ENCODE peak calls at places on chromosomes 4 and X, in seven cellular contexts. One of them, this sample, is unnamed.

GRCh38 chrX:118560380-118560932 is 64.8 kb downstream of the DOCK11 start:
- DNase-seq in ovary: no peak
- DNase-seq in right lobe of liver: no peak
- DNase-seq in HepG2: no peak
- DNase-seq in sigmoid colon: no peak
- DNase-seq in HCT116: no peak
- DNase-seq in heart left ventricle: no peak
- DNase-seq in this sample: no peak

GRCh38 chr4:156495109-156495508 is 476.5 kb downstream of the PDGFC start:
- DNase-seq in ovary: no peak
- DNase-seq in right lobe of liver: no peak
- DNase-seq in HepG2: no peak
- DNase-seq in sigmoid colon: no peak
- DNase-seq in HCT116: no peak
- DNase-seq in heart left ventricle: no peak
- DNase-seq in this sample: no peak

GRCh38 chrX:35919536-35920309 is at the start of gene CFAP47:
- DNase-seq in ovary: no peak
- DNase-seq in right lobe of liver: no peak
- DNase-seq in HepG2: no peak
- DNase-seq in sigmoid colon: no peak
- DNase-seq in HCT116: no peak
- DNase-seq in heart left ventricle: no peak
- DNase-seq in this sample: no peak

GRCh38 chr4:98482847-98483806 is 175.3 kb downstream of the TSPAN5 start:
- DNase-seq in ovary: no peak
- DNase-seq in right lobe of liver: no peak
- DNase-seq in HepG2: peak
- DNase-seq in sigmoid colon: no peak
- DNase-seq in HCT116: peak
- DNase-seq in heart left ventricle: no peak
- DNase-seq in this sample: no peak

GRCh38 chr4:96986800-96987199 is 1146.9 kb downstream of the PDHA2 start:
- DNase-seq in ovary: no peak
- DNase-seq in right lobe of liver: no peak
- DNase-seq in HepG2: no peak
- DNase-seq in sigmoid colon: no peak
- DNase-seq in HCT116: no peak
- DNase-seq in heart left ventricle: no peak
- DNase-seq in this sample: no peak

GRCh38 chr4:33959519-33959918 is 2284.8 kb downstream of the ARAP2 start:
- DNase-seq in ovary: no peak
- DNase-seq in right lobe of liver: no peak
- DNase-seq in HepG2: no peak
- DNase-seq in sigmoid colon: no peak
- DNase-seq in HCT116: no peak
- DNase-seq in heart left ventricle: no peak
- DNase-seq in this sample: no peak

GRCh38 chr4:113674251-113674650 is 87.3 kb downstream of the CAMK2D start:
- DNase-seq in ovary: no peak
- DNase-seq in right lobe of liver: no peak
- DNase-seq in HepG2: no peak
- DNase-seq in sigmoid colon: no peak
- DNase-seq in HCT116: no peak
- DNase-seq in heart left ventricle: no peak
- DNase-seq in this sample: no peak

GRCh38 chr4:9691221-9692065 is 90.0 kb upstream of the DRD5 start:
- DNase-seq in ovary: peak
- DNase-seq in right lobe of liver: peak
- DNase-seq in HepG2: peak
- DNase-seq in sigmoid colon: peak
- DNase-seq in HCT116: peak
- DNase-seq in heart left ventricle: peak
- DNase-seq in this sample: peak

GRCh38 chrX:105018865-105019264 is 201.6 kb downstream of the TEX13A start:
- DNase-seq in ovary: no peak
- DNase-seq in right lobe of liver: no peak
- DNase-seq in HepG2: no peak
- DNase-seq in sigmoid colon: no peak
- DNase-seq in HCT116: no peak
- DNase-seq in heart left ventricle: no peak
- DNase-seq in this sample: no peak
- H3K27ac ChIP-seq in ovary: no peak
- H3K27ac ChIP-seq in right lobe of liver: no peak
- H3K27ac ChIP-seq in HepG2: no peak
- H3K27ac ChIP-seq in sigmoid colon: no peak
- H3K27ac ChIP-seq in HCT116: no peak
- H3K27ac ChIP-seq in heart left ventricle: no peak
- H3K27ac ChIP-seq in this sample: no peak

GRCh38 chr4:184747034-184747830 is 13.3 kb upstream of the CENPU start:
- DNase-seq in ovary: peak
- DNase-seq in right lobe of liver: peak
- DNase-seq in HepG2: peak
- DNase-seq in sigmoid colon: no peak
- DNase-seq in HCT116: no peak
- DNase-seq in heart left ventricle: peak
- DNase-seq in this sample: no peak

GRCh38 chr4:184745747-184746531 is 12.0 kb upstream of the CENPU start:
- DNase-seq in ovary: peak
- DNase-seq in right lobe of liver: peak
- DNase-seq in HepG2: peak
- DNase-seq in sigmoid colon: peak
- DNase-seq in HCT116: peak
- DNase-seq in heart left ventricle: no peak
- DNase-seq in this sample: peak

GRCh38 chr4:184744251-184744650 is 10.4 kb upstream of the CENPU start:
- DNase-seq in ovary: no peak
- DNase-seq in right lobe of liver: no peak
- DNase-seq in HepG2: no peak
- DNase-seq in sigmoid colon: no peak
- DNase-seq in HCT116: no peak
- DNase-seq in heart left ventricle: no peak
- DNase-seq in this sample: no peak

GRCh38 chr4:184748251-184748652 is 14.4 kb upstream of the CENPU start:
- DNase-seq in ovary: no peak
- DNase-seq in right lobe of liver: no peak
- DNase-seq in HepG2: no peak
- DNase-seq in sigmoid colon: no peak
- DNase-seq in HCT116: no peak
- DNase-seq in heart left ventricle: peak
- DNase-seq in this sample: no peak

DNA sequence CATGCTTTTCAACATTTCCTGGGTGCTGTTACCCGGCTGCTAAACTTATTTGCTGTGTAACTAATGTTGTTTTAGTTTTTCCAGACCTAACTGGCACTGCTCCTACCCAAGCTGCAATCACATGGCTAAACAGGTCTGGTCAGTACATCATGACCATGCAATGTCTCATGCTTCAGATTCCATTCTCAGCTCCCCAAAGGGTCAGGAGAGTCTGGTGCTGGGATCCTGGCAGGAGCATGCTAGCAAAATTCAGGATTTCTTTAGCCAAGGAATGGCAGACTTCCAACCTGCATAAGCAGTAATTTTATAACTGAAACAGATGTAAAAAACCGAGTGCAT is 12.6 kb upstream of the CENPU start:
- DNase-seq in ovary: peak
- DNase-seq in right lobe of liver: no peak
- DNase-seq in HepG2: no peak
- DNase-seq in sigmoid colon: peak
- DNase-seq in HCT116: no peak
- DNase-seq in heart left ventricle: no peak
- DNase-seq in this sample: peak
- TF ChIP-seq POLR2A in ovary: no peak
- TF ChIP-seq POLR2A in right lobe of liver: no peak
- TF ChIP-seq POLR2A in HepG2: no peak
- TF ChIP-seq POLR2A in sigmoid colon: no peak
- TF ChIP-seq POLR2A in HCT116: no peak
- TF ChIP-seq POLR2A in heart left ventricle: no peak
- TF ChIP-seq POLR2A in this sample: no peak

GRCh38 chr4:84955168-84955567 is 11.3 kb downstream of the WDFY3 start:
- DNase-seq in ovary: no peak
- DNase-seq in right lobe of liver: no peak
- DNase-seq in HepG2: no peak
- DNase-seq in sigmoid colon: no peak
- DNase-seq in HCT116: no peak
- DNase-seq in heart left ventricle: no peak
- DNase-seq in this sample: no peak
- TF ChIP-seq CTCF in ovary: no peak
- TF ChIP-seq CTCF in right lobe of liver: no peak
- TF ChIP-seq CTCF in HepG2: no peak
- TF ChIP-seq CTCF in sigmoid colon: no peak
- TF ChIP-seq CTCF in HCT116: no peak
- TF ChIP-seq CTCF in heart left ventricle: no peak
- TF ChIP-seq CTCF in this sample: no peak

GRCh38 chr4:143437937-143438336 is 75.6 kb upstream of the SMARCA5 start:
- DNase-seq in ovary: no peak
- DNase-seq in right lobe of liver: no peak
- DNase-seq in HepG2: no peak
- DNase-seq in sigmoid colon: no peak
- DNase-seq in HCT116: no peak
- DNase-seq in heart left ventricle: no peak
- DNase-seq in this sample: no peak

GRCh38 chr4:143438710-143439109 is 74.8 kb upstream of the SMARCA5 start:
- DNase-seq in ovary: no peak
- DNase-seq in right lobe of liver: no peak
- DNase-seq in HepG2: no peak
- DNase-seq in sigmoid colon: no peak
- DNase-seq in HCT116: no peak
- DNase-seq in heart left ventricle: no peak
- DNase-seq in this sample: no peak

GRCh38 chr4:143437476-143437875 is 76.0 kb upstream of the SMARCA5 start:
- DNase-seq in ovary: no peak
- DNase-seq in right lobe of liver: no peak
- DNase-seq in HepG2: no peak
- DNase-seq in sigmoid colon: no peak
- DNase-seq in HCT116: no peak
- DNase-seq in heart left ventricle: no peak
- DNase-seq in this sample: no peak

GRCh38 chr4:143443728-143444127 is 69.8 kb upstream of the SMARCA5 start:
- DNase-seq in ovary: no peak
- DNase-seq in right lobe of liver: no peak
- DNase-seq in HepG2: no peak
- DNase-seq in sigmoid colon: no peak
- DNase-seq in HCT116: no peak
- DNase-seq in heart left ventricle: no peak
- DNase-seq in this sample: no peak

DNA sequence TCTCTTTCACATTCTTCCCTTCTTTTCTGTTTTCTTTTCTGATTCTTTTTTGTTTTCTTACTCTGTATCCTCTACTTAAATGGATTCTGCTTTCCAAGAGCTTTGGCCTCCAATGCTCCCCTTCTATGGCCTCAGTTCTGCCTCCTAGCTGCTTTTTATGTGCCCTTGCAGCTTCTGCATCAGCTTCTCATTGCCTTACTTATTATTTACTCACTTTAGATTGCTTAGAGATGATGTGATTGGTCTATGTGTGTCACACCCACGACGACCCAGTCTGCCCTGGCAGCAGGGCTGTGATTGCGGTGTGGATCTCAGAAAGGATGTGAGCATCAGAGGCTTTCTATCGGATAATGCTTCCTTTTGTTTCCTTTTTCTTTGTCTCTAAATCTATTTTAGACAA is 71.8 kb upstream of the SMARCA5 start:
- DNase-seq in ovary: no peak
- DNase-seq in right lobe of liver: no peak
- DNase-seq in HepG2: no peak
- DNase-seq in sigmoid colon: no peak
- DNase-seq in HCT116: no peak
- DNase-seq in heart left ventricle: no peak
- DNase-seq in this sample: no peak
- H3K27ac ChIP-seq in ovary: no peak
- H3K27ac ChIP-seq in right lobe of liver: no peak
- H3K27ac ChIP-seq in HepG2: no peak
- H3K27ac ChIP-seq in sigmoid colon: no peak
- H3K27ac ChIP-seq in HCT116: no peak
- H3K27ac ChIP-seq in heart left ventricle: no peak
- H3K27ac ChIP-seq in this sample: no peak

GRCh38 chr4:118834960-118835895 is 698 bp downstream of the SEC24D start:
- DNase-seq in ovary: peak
- DNase-seq in right lobe of liver: peak
- DNase-seq in HepG2: peak
- DNase-seq in sigmoid colon: peak
- DNase-seq in HCT116: peak
- DNase-seq in heart left ventricle: peak
- DNase-seq in this sample: peak
- TF ChIP-seq POLR2A in ovary: no peak
- TF ChIP-seq POLR2A in right lobe of liver: peak
- TF ChIP-seq POLR2A in HepG2: peak
- TF ChIP-seq POLR2A in sigmoid colon: peak
- TF ChIP-seq POLR2A in HCT116: no peak
- TF ChIP-seq POLR2A in heart left ventricle: peak
- TF ChIP-seq POLR2A in this sample: peak

GRCh38 chr4:115113382-115114106 is at the start of gene NDST4:
- DNase-seq in ovary: no peak
- DNase-seq in right lobe of liver: no peak
- DNase-seq in HepG2: no peak
- DNase-seq in sigmoid colon: no peak
- DNase-seq in HCT116: no peak
- DNase-seq in heart left ventricle: no peak
- DNase-seq in this sample: no peak
- TF ChIP-seq CTCF in ovary: no peak
- TF ChIP-seq CTCF in right lobe of liver: no peak
- TF ChIP-seq CTCF in HepG2: no peak
- TF ChIP-seq CTCF in sigmoid colon: no peak
- TF ChIP-seq CTCF in HCT116: no peak
- TF ChIP-seq CTCF in heart left ventricle: no peak
- TF ChIP-seq CTCF in this sample: no peak

This sample was measured in vagina.